ENCODE peak calls at places on chromosomes 11 and 22, in four cellular contexts. E, K, X and D are unnamed samples. For H3K36me3, the result is how much of the 10 kb centered on the place peaks cover.

GRCh38 chr11:70625921-70626518 is 227.7 kb downstream of the CTTN start:
- DNase-seq in K (no peak), E (no peak), X (no peak), D (no peak)

GRCh38 chr11:83265331-83265730 is 20.8 kb downstream of the CCDC90B start:
- DNase-seq in E (peak), X (no peak), K (no peak), D (no peak)

GRCh38 chr11:130999992-131000770 is 83.9 kb upstream of the SNX19 start:
- DNase-seq in X (peak), K (no peak), E (peak), D (peak)

GRCh38 chr11:35005156-35005780 is 88.8 kb downstream of the PDHX start:
- DNase-seq in K (no peak), X (peak), E (no peak), D (peak)

GRCh38 chr22:35970601-35971417 is 57.8 kb downstream of the RBFOX2 start:
- DNase-seq in K (no peak), E (no peak), X (peak), D (no peak)

GRCh38 chr11:134282121-134283045 is 6.2 kb downstream of the GLB1L3 start:
- DNase-seq in X (no peak), E (no peak), K (no peak), D (peak)

GRCh38 chr11:35433588-35433987 is 14.2 kb upstream of the SLC1A2 start:
- DNase-seq in E (no peak), X (no peak), K (no peak), D (no peak)

GRCh38 chr11:61023086-61024035 is 51.9 kb downstream of the CD6 start:
- DNase-seq in E (no peak), X (no peak), K (no peak), D (no peak)

GRCh38 chr11:46920709-46921108 is 2.4 kb upstream of the LRP4 start:
- DNase-seq in E (peak), K (no peak), X (peak), D (peak)

GRCh38 chr11:1060885-1061616 is 13.6 kb upstream of the MUC2 start:
- DNase-seq in E (peak), X (peak), K (peak), D (peak)

GRCh38 chr11:7904910-7905309 is 26.2 kb downstream of the OR10A6 start:
- DNase-seq in E (peak), X (peak), K (no peak), D (peak)

GRCh38 chr11:76083563-76084451 is 122.5 kb downstream of the WNT11 start:
- DNase-seq in E (no peak), X (peak), K (no peak), D (no peak)

GRCh38 chr11:61963282-61964057 is 4.0 kb downstream of the FTH1 start:
- DNase-seq in E (peak), X (peak), K (peak), D (peak)

GRCh38 chr11:77375114-77375513 is 73.6 kb upstream of the GDPD4 start:
- DNase-seq in K (no peak), E (peak), X (peak), D (peak)

GRCh38 chr22:38414009-38414395 is 41.0 kb downstream of the KCNJ4 start:
- DNase-seq in E (no peak), K (peak), X (no peak), D (no peak)

GRCh38 chr22:38411016-38411415 is 44.0 kb downstream of the KCNJ4 start:
- DNase-seq in K (peak), X (no peak), E (no peak), D (no peak)

GRCh38 chr22:38415046-38415445 is 40.0 kb downstream of the KCNJ4 start:
- DNase-seq in E (no peak), K (peak), X (no peak), D (no peak)

GRCh38 chr22:38412435-38413084 is 42.4 kb downstream of the KCNJ4 start:
- DNase-seq in X (no peak), E (no peak), K (peak), D (no peak)

GRCh38 chr22:38413085-38414008 is 41.7 kb downstream of the KCNJ4 start:
- DNase-seq in K (peak), X (no peak), E (no peak), D (no peak)
- H3K4me3 ChIP-seq in K (no peak), X (peak), E (no peak), D (no peak)

DNA sequence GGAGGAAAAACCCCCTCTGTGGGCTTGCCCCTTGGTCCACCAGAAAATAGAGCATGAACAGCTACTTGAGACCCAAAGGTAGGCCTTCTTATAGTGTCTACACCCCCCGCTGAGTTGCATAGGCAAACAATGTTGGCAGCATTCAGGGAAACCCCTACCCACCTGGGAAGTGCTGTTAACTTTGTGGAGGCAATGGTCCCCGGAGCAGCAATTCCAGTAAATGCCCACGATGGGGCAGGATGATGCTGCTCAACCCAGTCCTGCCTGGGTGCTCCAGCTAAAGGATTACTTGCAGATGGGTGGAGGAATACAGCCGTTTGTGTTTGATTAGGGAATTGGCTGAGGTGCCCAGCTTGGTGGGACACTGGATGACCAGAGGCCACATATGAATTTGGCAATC is 381.3 kb upstream of the ANO5 start:
- DNase-seq in X (no peak), E (no peak), K (no peak), D (no peak)
- TF ChIP-seq CTCF in X (no peak), E (no peak), K (no peak), D (no peak)

GRCh38 chr11:10493041-10493663 is 38.1 kb downstream of the AMPD3 start:
- DNase-seq in E (no peak), K (no peak), X (no peak), D (no peak)
- H3K36me3 ChIP-seq in E (under half), K (under half), X (under half), D (under half)

GRCh38 chr11:113773092-113773415 is 438 bp downstream of the ZW10 start:
- DNase-seq in K (no peak), E (peak), X (peak), D (peak)

GRCh38 chr11:113773416-113774173 is at the start of gene ZW10:
- DNase-seq in X (peak), E (peak), K (peak), D (peak)

GRCh38 chr11:113778111-113778910 is 1.3 kb upstream of the CLDN25 start:
- DNase-seq in K (peak), X (peak), E (peak), D (peak)

GRCh38 chr11:113771964-113772363 is 1.5 kb downstream of the ZW10 start:
- DNase-seq in K (no peak), X (no peak), E (no peak), D (no peak)

GRCh38 chr11:113774174-113774503 is 647 bp upstream of the ZW10 start:
- DNase-seq in K (no peak), E (no peak), X (no peak), D (no peak)
- H3K4me3 ChIP-seq in K (peak), E (peak), X (peak), D (peak)

DNA sequence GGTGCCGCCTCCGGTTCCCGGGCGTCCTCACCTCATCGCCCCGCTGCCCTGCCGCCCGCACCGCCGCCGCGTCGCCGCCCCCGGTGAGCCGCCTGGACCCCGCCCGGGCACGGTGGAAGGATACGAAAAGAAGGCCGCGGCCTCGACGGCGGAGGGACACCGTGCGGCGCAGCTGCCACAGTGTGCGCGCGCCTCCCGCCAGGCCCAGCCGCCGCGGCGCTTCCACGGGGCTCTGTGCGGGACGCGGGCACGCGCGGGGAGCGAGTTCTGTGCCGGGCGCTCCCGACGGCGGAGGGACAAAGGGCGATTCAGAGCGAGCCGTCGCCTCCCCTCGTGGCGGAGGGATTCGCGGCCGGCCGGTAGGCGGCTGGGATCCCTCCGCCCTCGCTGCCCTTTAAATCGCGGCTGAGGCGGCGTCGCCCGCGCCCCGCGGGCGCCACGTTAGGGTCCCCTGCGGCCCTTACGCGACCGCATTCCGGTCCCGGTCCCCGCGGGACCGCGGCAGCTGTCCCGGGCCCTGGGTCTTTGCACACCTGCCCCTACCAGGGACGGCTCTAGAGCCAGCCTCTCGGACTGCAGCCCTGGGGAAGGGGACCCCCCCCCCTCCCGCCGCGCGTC is 568 bp upstream of the KMT5B start:
- DNase-seq in K (peak), X (peak), E (peak), D (peak)
- TF ChIP-seq CTCF in K (no peak), X (no peak), E (no peak), D (no peak)

DNA sequence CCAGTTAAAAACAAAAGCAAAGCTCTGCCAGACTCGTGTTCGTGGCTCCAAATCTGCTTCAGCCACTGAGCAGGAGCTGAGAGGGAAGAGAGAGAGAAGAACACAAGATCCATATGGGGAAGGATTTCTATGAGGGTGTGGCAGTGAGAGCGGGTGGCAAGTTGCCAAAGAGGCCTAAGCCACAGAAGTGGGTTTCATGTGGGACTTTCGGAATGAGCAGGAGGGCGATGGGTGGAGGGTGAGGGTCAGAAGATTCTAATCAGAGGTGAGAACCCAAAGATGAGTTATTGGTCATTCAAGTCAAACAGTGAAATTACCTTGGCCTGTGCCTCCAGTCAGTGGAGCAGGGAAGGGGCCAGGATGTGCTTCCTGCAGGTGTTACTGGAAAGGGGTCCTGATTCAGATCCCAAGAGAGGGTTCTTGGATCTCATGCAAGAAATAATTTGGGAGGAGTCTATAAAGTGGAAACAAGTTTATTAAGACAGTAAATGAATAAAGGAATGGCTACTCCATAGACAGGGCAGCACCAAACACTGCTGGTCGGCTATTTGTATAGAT is 40.5 kb upstream of the TOP3B start:
- DNase-seq in K (no peak), X (no peak), E (no peak), D (no peak)
- H3K36me3 ChIP-seq in K (under half), X (under half), E (under half), D (under half)

GRCh38 chr22:50475652-50476002 is 792 bp upstream of the SBF1 start:
- DNase-seq in X (no peak), E (no peak), K (no peak), D (no peak)
- H3K4me3 ChIP-seq in X (peak), E (no peak), K (no peak), D (no peak)

DNA sequence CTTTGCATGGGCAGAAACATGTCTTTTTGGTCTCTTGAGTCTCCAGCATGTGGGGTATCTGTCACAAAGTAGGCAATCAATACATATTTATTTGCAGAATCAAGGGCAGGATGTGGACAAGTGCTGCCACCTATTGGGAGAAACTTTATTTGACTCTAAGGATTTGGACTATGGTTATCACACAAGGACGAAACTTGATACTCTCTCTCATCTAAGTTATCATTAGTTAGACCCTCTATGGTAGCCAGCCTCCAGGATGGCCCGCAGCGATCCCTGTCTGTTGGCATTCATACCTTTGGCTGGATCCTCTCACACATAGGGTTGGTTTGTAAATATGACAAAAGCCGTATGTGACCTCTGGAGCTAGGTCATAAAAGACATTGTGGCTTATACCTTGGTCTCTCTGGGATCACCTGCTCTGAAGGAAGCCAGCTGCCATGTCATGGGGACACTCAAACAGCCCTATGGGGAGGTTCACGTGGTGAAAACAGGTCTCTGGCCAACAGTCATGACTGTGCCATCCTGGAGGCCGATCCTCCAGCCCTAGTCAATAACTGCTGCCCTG is 1.1 kb upstream of the FBXO7 start:
- DNase-seq in E (peak), X (peak), K (no peak), D (peak)
- TF ChIP-seq CTCF in E (peak), X (peak), K (peak), D (peak)

GRCh38 chr22:25762147-25762546 is 20.2 kb downstream of the MYO18B start:
- DNase-seq in K (no peak), E (no peak), X (no peak), D (no peak)
- H3K36me3 ChIP-seq in K (under half), E (under half), X (under half), D (under half)